ENCODE peak calls at places on chromosomes 13 and 19, in seven cellular contexts. One of them, this sample, is unnamed.

GRCh38 chr19:38562096-38562495 is 55.7 kb downstream of the MAP4K1 start:
- DNase-seq in Panc1: no peak
- DNase-seq in HCT116: no peak
- DNase-seq in HL-60: no peak
- DNase-seq in transverse colon: no peak
- DNase-seq in GM23338: no peak
- DNase-seq in K562: no peak
- DNase-seq in this sample: no peak

GRCh38 chr13:57739089-57739488 is 107.5 kb downstream of the PCDH17 start:
- DNase-seq in HL-60: no peak
- DNase-seq in HCT116: no peak
- DNase-seq in GM23338: peak; percentile 17
- DNase-seq in Panc1: no peak
- DNase-seq in K562: no peak
- DNase-seq in transverse colon: no peak
- DNase-seq in this sample: no peak

GRCh38 chr13:27170221-27170520 is 1.4 kb downstream of the USP12 start:
- DNase-seq in transverse colon: no peak
- DNase-seq in HL-60: no peak
- DNase-seq in Panc1: no peak
- DNase-seq in K562: no peak
- DNase-seq in HCT116: no peak
- DNase-seq in GM23338: no peak
- DNase-seq in this sample: no peak

GRCh38 chr13:20198781-20199180 is 6.0 kb upstream of the GJB2 start:
- DNase-seq in Panc1: no peak
- DNase-seq in K562: no peak
- DNase-seq in transverse colon: no peak
- DNase-seq in GM23338: no peak
- DNase-seq in HL-60: no peak
- DNase-seq in HCT116: no peak
- DNase-seq in this sample: no peak

GRCh38 chr13:70098669-70099068 is 9.0 kb upstream of the ATXN8OS start:
- DNase-seq in GM23338: peak; percentile 23
- DNase-seq in transverse colon: no peak
- DNase-seq in K562: no peak
- DNase-seq in HL-60: no peak
- DNase-seq in HCT116: peak; percentile 2
- DNase-seq in Panc1: no peak
- DNase-seq in this sample: no peak

GRCh38 chr13:32210081-32210480 is 105.1 kb downstream of the ZAR1L start:
- DNase-seq in transverse colon: no peak
- DNase-seq in Panc1: no peak
- DNase-seq in K562: no peak
- DNase-seq in GM23338: no peak
- DNase-seq in HCT116: no peak
- DNase-seq in HL-60: no peak
- DNase-seq in this sample: no peak

GRCh38 chr13:99495478-99496321 is 5.6 kb upstream of the TM9SF2 start:
- DNase-seq in GM23338: no peak
- DNase-seq in HCT116: no peak
- DNase-seq in HL-60: no peak
- DNase-seq in K562: no peak
- DNase-seq in Panc1: no peak
- DNase-seq in transverse colon: no peak
- DNase-seq in this sample: no peak

GRCh38 chr13:40798380-40798779 is 9.0 kb downstream of the SLC25A15 start:
- DNase-seq in GM23338: no peak
- DNase-seq in HL-60: no peak
- DNase-seq in K562: no peak
- DNase-seq in transverse colon: no peak
- DNase-seq in Panc1: no peak
- DNase-seq in HCT116: no peak
- DNase-seq in this sample: no peak

GRCh38 chr19:49875801-49876421 is 1.2 kb downstream of the AKT1S1 start:
- DNase-seq in Panc1: no peak
- DNase-seq in K562: peak; percentile 59
- DNase-seq in HL-60: peak; percentile 59
- DNase-seq in GM23338: peak; percentile 83
- DNase-seq in transverse colon: peak; percentile 62
- DNase-seq in HCT116: no peak
- DNase-seq in this sample: no peak

GRCh38 chr19:51024924-51025323 is 1.5 kb downstream of the KLK11 start:
- DNase-seq in GM23338: no peak
- DNase-seq in HCT116: no peak
- DNase-seq in transverse colon: no peak
- DNase-seq in HL-60: no peak
- DNase-seq in K562: no peak
- DNase-seq in Panc1: no peak
- DNase-seq in this sample: no peak

GRCh38 chr19:6572217-6572616 is 18.7 kb downstream of the CD70 start:
- DNase-seq in K562: no peak
- DNase-seq in HL-60: peak; percentile 75
- DNase-seq in transverse colon: peak; percentile 32
- DNase-seq in Panc1: no peak
- DNase-seq in HCT116: no peak
- DNase-seq in GM23338: peak; percentile 9
- DNase-seq in this sample: no peak

GRCh38 chr19:40608957-40609356 is 7.8 kb downstream of the LTBP4 start:
- DNase-seq in Panc1: no peak
- DNase-seq in HL-60: no peak
- DNase-seq in HCT116: no peak
- DNase-seq in K562: no peak
- DNase-seq in transverse colon: no peak
- DNase-seq in GM23338: no peak
- DNase-seq in this sample: no peak

GRCh38 chr19:36114763-36115452 is at the start of gene POLR2I:
- DNase-seq in HL-60: peak; percentile 99
- DNase-seq in K562: peak; percentile 98
- DNase-seq in Panc1: peak; percentile 99
- DNase-seq in HCT116: peak; percentile 99
- DNase-seq in GM23338: peak; percentile 100
- DNase-seq in transverse colon: peak; percentile 99
- DNase-seq in this sample: peak; percentile 100

GRCh38 chr19:17909017-17909732 is 23.6 kb upstream of the CCDC124 start:
- DNase-seq in GM23338: peak; percentile 52
- DNase-seq in transverse colon: no peak
- DNase-seq in HCT116: no peak
- DNase-seq in Panc1: no peak
- DNase-seq in HL-60: no peak
- DNase-seq in K562: no peak
- DNase-seq in this sample: no peak

GRCh38 chr19:15323496-15324235 is 8.7 kb downstream of the BRD4 start:
- DNase-seq in transverse colon: peak; percentile 59
- DNase-seq in HCT116: no peak
- DNase-seq in K562: peak; percentile 42
- DNase-seq in HL-60: peak; percentile 66
- DNase-seq in GM23338: no peak
- DNase-seq in Panc1: no peak
- DNase-seq in this sample: no peak

GRCh38 chr19:28289294-28290063 is 923.5 kb downstream of the UQCRFS1 start:
- DNase-seq in transverse colon: peak; percentile 69
- DNase-seq in HCT116: no peak
- DNase-seq in GM23338: no peak
- DNase-seq in HL-60: no peak
- DNase-seq in K562: no peak
- DNase-seq in Panc1: no peak
- DNase-seq in this sample: no peak

GRCh38 chr19:18660051-18660910 is 23.2 kb upstream of the CRTC1 start:
- DNase-seq in transverse colon: peak; percentile 28
- DNase-seq in HCT116: no peak
- DNase-seq in Panc1: no peak
- DNase-seq in K562: peak; percentile 70
- DNase-seq in HL-60: no peak
- DNase-seq in GM23338: no peak
- DNase-seq in this sample: no peak

GRCh38 chr13:62502606-62503005 is 1087.0 kb upstream of the PCDH20 start:
- DNase-seq in transverse colon: no peak
- DNase-seq in K562: no peak
- DNase-seq in GM23338: no peak
- DNase-seq in HCT116: no peak
- DNase-seq in Panc1: no peak
- DNase-seq in HL-60: no peak
- DNase-seq in this sample: no peak

GRCh38 chr19:29263305-29264080 is 50.5 kb upstream of the UQCRFS1 start:
- DNase-seq in transverse colon: peak; percentile 34
- DNase-seq in Panc1: peak; percentile 18
- DNase-seq in HL-60: peak; percentile 12
- DNase-seq in HCT116: no peak
- DNase-seq in GM23338: peak; percentile 78
- DNase-seq in K562: peak; percentile 63
- DNase-seq in this sample: no peak

GRCh38 chr13:51276684-51277083 is 54.5 kb downstream of the FAM124A start:
- DNase-seq in GM23338: no peak
- DNase-seq in HL-60: no peak
- DNase-seq in transverse colon: peak; percentile 31
- DNase-seq in HCT116: no peak
- DNase-seq in Panc1: no peak
- DNase-seq in K562: no peak
- DNase-seq in this sample: peak; percentile 26

GRCh38 chr19:1616396-1616795 is 11.1 kb upstream of the UQCR11 start:
- DNase-seq in Panc1: no peak
- DNase-seq in HCT116: no peak
- DNase-seq in HL-60: no peak
- DNase-seq in GM23338: no peak
- DNase-seq in transverse colon: no peak
- DNase-seq in K562: no peak
- DNase-seq in this sample: no peak

GRCh38 chr19:34178276-34178614 is 5.9 kb downstream of the LSM14A start:
- DNase-seq in HL-60: no peak
- DNase-seq in transverse colon: no peak
- DNase-seq in GM23338: no peak
- DNase-seq in K562: no peak
- DNase-seq in HCT116: no peak
- DNase-seq in Panc1: no peak
- DNase-seq in this sample: no peak

GRCh38 chr19:55603115-55603514 is 2.3 kb upstream of the ZNF865 start:
- DNase-seq in Panc1: no peak
- DNase-seq in HCT116: no peak
- DNase-seq in transverse colon: no peak
- DNase-seq in GM23338: no peak
- DNase-seq in K562: no peak
- DNase-seq in HL-60: no peak
- DNase-seq in this sample: no peak

GRCh38 chr19:29694669-29695627 is 20.1 kb downstream of the C19orf12 start:
- DNase-seq in K562: peak; percentile 70
- DNase-seq in HL-60: peak; percentile 59
- DNase-seq in transverse colon: peak; percentile 85
- DNase-seq in HCT116: no peak
- DNase-seq in Panc1: no peak
- DNase-seq in GM23338: peak; percentile 85
- DNase-seq in this sample: peak; percentile 71

GRCh38 chr13:37058801-37059135 is 720 bp downstream of the SUPT20H start:
- DNase-seq in Panc1: no peak
- DNase-seq in HCT116: no peak
- DNase-seq in K562: no peak
- DNase-seq in GM23338: peak; percentile 40
- DNase-seq in transverse colon: no peak
- DNase-seq in HL-60: no peak
- DNase-seq in this sample: no peak

GRCh38 chr19:38596057-38596981 is 21.4 kb downstream of the MAP4K1 start:
- DNase-seq in HL-60: no peak
- DNase-seq in Panc1: peak; percentile 76
- DNase-seq in K562: peak; percentile 97
- DNase-seq in HCT116: peak; percentile 71
- DNase-seq in transverse colon: peak; percentile 52
- DNase-seq in GM23338: peak; percentile 98
- DNase-seq in this sample: no peak

GRCh38 chr19:20051841-20052768 is 12.8 kb upstream of the ZNF682 start:
- DNase-seq in transverse colon: peak; percentile 95
- DNase-seq in K562: no peak
- DNase-seq in HCT116: no peak
- DNase-seq in HL-60: peak; percentile 25
- DNase-seq in GM23338: peak; percentile 99
- DNase-seq in Panc1: peak; percentile 86
- DNase-seq in this sample: peak; percentile 95

GRCh38 chr13:42985312-42986175 is 6.5 kb downstream of the EPSTI1 start:
- DNase-seq in HCT116: no peak
- DNase-seq in K562: no peak
- DNase-seq in Panc1: no peak
- DNase-seq in transverse colon: peak; percentile 81
- DNase-seq in GM23338: no peak
- DNase-seq in HL-60: no peak
- DNase-seq in this sample: no peak
- TF ChIP-seq POLR2AphosphoS5 in HCT116: no peak
- TF ChIP-seq POLR2AphosphoS5 in K562: no peak
- TF ChIP-seq POLR2AphosphoS5 in Panc1: no peak
- TF ChIP-seq POLR2AphosphoS5 in transverse colon: peak; percentile 52
- TF ChIP-seq POLR2AphosphoS5 in GM23338: no peak
- TF ChIP-seq POLR2AphosphoS5 in HL-60: no peak
- TF ChIP-seq POLR2AphosphoS5 in this sample: no peak

DNA sequence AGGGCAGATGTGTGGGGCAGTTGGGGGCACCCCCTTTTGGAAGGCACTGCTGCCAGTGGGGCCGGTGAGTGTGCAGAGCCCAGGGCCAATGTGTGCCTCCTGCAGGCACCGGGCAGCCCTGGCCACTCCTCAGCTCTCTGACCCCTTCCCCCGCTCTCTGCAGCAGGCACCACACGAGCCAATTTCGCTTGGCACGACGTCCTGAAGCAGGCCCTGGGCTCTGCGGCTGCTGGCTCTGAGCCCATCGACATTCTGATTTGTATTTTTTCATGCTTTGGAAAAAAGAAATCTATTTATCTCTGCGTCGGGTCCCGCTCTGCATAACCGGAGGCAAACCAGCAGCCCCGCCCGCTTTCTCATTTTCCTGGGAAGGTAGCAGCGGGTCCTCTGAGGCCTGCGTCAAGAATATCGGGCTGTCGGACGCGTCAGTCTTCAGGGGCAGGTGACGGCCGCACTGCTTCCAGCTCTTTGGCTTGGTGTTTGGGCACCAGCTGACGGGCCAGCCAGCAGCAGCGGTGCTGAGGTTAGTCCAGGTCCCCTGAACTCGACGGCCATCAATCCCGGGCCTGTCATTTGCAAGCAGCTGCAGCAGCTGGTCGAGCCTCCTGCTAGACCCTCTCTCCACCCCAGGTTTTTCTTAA is 134.3 kb downstream of the KDM4B start:
- DNase-seq in GM23338: no peak
- DNase-seq in transverse colon: no peak
- DNase-seq in HCT116: no peak
- DNase-seq in Panc1: no peak
- DNase-seq in HL-60: no peak
- DNase-seq in K562: no peak
- DNase-seq in this sample: peak; percentile 70
- TF ChIP-seq POLR2AphosphoS5 in GM23338: no peak
- TF ChIP-seq POLR2AphosphoS5 in transverse colon: no peak
- TF ChIP-seq POLR2AphosphoS5 in HCT116: no peak
- TF ChIP-seq POLR2AphosphoS5 in Panc1: no peak
- TF ChIP-seq POLR2AphosphoS5 in HL-60: no peak
- TF ChIP-seq POLR2AphosphoS5 in K562: no peak
- TF ChIP-seq POLR2AphosphoS5 in this sample: no peak

GRCh38 chr19:33096005-33096404 is 15.0 kb downstream of the GPATCH1 start:
- DNase-seq in HCT116: no peak
- DNase-seq in transverse colon: no peak
- DNase-seq in Panc1: no peak
- DNase-seq in K562: no peak
- DNase-seq in HL-60: no peak
- DNase-seq in GM23338: no peak
- DNase-seq in this sample: no peak
- TF ChIP-seq POLR2AphosphoS5 in HCT116: no peak
- TF ChIP-seq POLR2AphosphoS5 in transverse colon: no peak
- TF ChIP-seq POLR2AphosphoS5 in Panc1: no peak
- TF ChIP-seq POLR2AphosphoS5 in K562: no peak
- TF ChIP-seq POLR2AphosphoS5 in HL-60: no peak
- TF ChIP-seq POLR2AphosphoS5 in GM23338: no peak
- TF ChIP-seq POLR2AphosphoS5 in this sample: no peak

GRCh38 chr13:39450176-39450575 is 152.8 kb downstream of the LHFPL6 start:
- DNase-seq in HL-60: no peak
- DNase-seq in transverse colon: no peak
- DNase-seq in GM23338: no peak
- DNase-seq in Panc1: no peak
- DNase-seq in K562: no peak
- DNase-seq in HCT116: no peak
- DNase-seq in this sample: no peak
- TF ChIP-seq POLR2AphosphoS5 in HL-60: no peak
- TF ChIP-seq POLR2AphosphoS5 in transverse colon: no peak
- TF ChIP-seq POLR2AphosphoS5 in GM23338: no peak
- TF ChIP-seq POLR2AphosphoS5 in Panc1: no peak
- TF ChIP-seq POLR2AphosphoS5 in K562: no peak
- TF ChIP-seq POLR2AphosphoS5 in HCT116: no peak
- TF ChIP-seq POLR2AphosphoS5 in this sample: no peak